ENCODE peak calls at places on chromosomes 5 and 9, in four cellular contexts. E, Y, D and F are unnamed samples.

GRCh38 chr5:142958933-142959682 is 188.9 kb downstream of the ARHGAP26 start:
- DNase-seq in E (no peak), Y (no peak), D (no peak), F (no peak)

GRCh38 chr5:121968910-121969607 is 7.3 kb downstream of the SRFBP1 start:
- DNase-seq in E (no peak), Y (no peak), D (no peak), F (peak)

GRCh38 chr5:5387192-5387591 is 35.3 kb upstream of the ICE1 start:
- DNase-seq in E (no peak), Y (no peak), D (no peak), F (no peak)

GRCh38 chr5:5340206-5340729 is 82.2 kb upstream of the ICE1 start:
- DNase-seq in E (no peak), Y (peak), D (peak), F (peak)

GRCh38 chr9:75065513-75065912 is 22.4 kb downstream of the NMRK1 start:
- DNase-seq in E (no peak), Y (no peak), D (no peak), F (peak)

GRCh38 chr9:109974143-109974917 is 194.3 kb downstream of the PALM2AKAP2 start:
- DNase-seq in E (peak), Y (no peak), D (no peak), F (no peak)

GRCh38 chr5:124193371-124193789 is 553.1 kb downstream of the ZNF608 start:
- DNase-seq in E (no peak), Y (no peak), D (no peak), F (no peak)

GRCh38 chr9:98074119-98074990 is 17.8 kb downstream of the NANS start:
- DNase-seq in E (no peak), Y (peak), D (peak), F (peak)

GRCh38 chr5:173625686-173626500 is 9.4 kb upstream of the BOD1 start:
- DNase-seq in E (no peak), Y (no peak), D (no peak), F (peak)

GRCh38 chr5:76402880-76403712 is at the start of gene IQGAP2:
- DNase-seq in E (no peak), Y (peak), D (peak), F (peak)

GRCh38 chr9:76441551-76442322 is 17.2 kb upstream of the GCNT1 start:
- DNase-seq in E (peak), Y (no peak), D (no peak), F (no peak)

GRCh38 chr5:59130441-59130840 is 547.6 kb downstream of the RAB3C start:
- DNase-seq in E (no peak), Y (no peak), D (no peak), F (no peak)

GRCh38 chr5:72817076-72817476 is 615 bp downstream of the TNPO1 start:
- DNase-seq in E (no peak), Y (peak), D (peak), F (no peak)

GRCh38 chr9:76198336-76198735 is 195.9 kb downstream of the RFK start:
- DNase-seq in E (no peak), Y (no peak), D (no peak), F (no peak)

GRCh38 chr5:153618857-153619256 is 128.4 kb downstream of the GRIA1 start:
- DNase-seq in E (no peak), Y (no peak), D (no peak), F (no peak)

GRCh38 chr5:148956632-148957385 is 106.1 kb downstream of the SH3TC2 start:
- DNase-seq in E (no peak), Y (no peak), D (no peak), F (no peak)

GRCh38 chr9:6924149-6924548 is 166.4 kb downstream of the KDM4C start:
- DNase-seq in E (no peak), Y (no peak), D (no peak), F (no peak)

GRCh38 chr9:3807601-3808000 is 281.8 kb upstream of the RFX3 start:
- DNase-seq in E (no peak), Y (no peak), D (no peak), F (no peak)

GRCh38 chr5:168820776-168821302 is 241.7 kb upstream of the PANK3 start:
- DNase-seq in E (no peak), Y (no peak), D (no peak), F (no peak)

GRCh38 chr9:125700791-125701190 is 6.2 kb downstream of the MAPKAP1 start:
- DNase-seq in E (peak), Y (no peak), D (no peak), F (no peak)
- TF ChIP-seq TARDBP in E (peak), Y (no peak), D (no peak), F (no peak)

GRCh38 chr5:92694067-92694466 is 887.0 kb downstream of the NR2F1-AS1 start:
- DNase-seq in E (no peak), Y (no peak), D (no peak), F (no peak)
- TF ChIP-seq BHLHE40 in E (no peak), Y (no peak), D (no peak), F (no peak)

GRCh38 chr9:108609895-108610253 is 245.9 kb downstream of the ACTL7B start:
- DNase-seq in E (no peak), Y (no peak), D (no peak), F (no peak)

GRCh38 chr9:108609227-108609894 is 246.4 kb downstream of the ACTL7B start:
- DNase-seq in E (no peak), Y (no peak), D (no peak), F (no peak)

GRCh38 chr9:108606408-108606807 is 249.4 kb downstream of the ACTL7B start:
- DNase-seq in E (no peak), Y (no peak), D (no peak), F (no peak)

GRCh38 chr9:108603141-108603540 is 252.6 kb downstream of the ACTL7B start:
- DNase-seq in E (no peak), Y (no peak), D (no peak), F (no peak)

DNA sequence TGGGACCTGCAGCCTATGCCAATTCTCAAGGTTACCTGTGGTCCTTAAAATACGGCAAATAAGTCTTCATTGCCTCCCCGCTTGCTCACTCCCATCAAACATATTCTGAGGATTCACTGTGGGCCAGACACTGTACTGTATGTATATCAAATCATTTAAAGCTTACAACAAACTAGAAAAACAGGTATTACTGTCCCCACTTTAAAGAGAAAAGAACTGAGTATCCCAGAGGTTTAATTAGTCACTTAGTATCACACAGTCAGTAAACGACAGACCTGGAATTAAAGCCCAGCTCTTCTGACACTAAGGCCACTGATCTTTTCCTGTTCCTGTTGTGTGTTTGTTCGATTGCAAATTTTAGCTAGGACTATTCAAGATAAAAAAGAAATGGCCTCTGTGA is 248.2 kb downstream of the ACTL7B start:
- DNase-seq in E (no peak), Y (no peak), D (no peak), F (no peak)
- TF ChIP-seq TARDBP in E (no peak), Y (no peak), D (no peak), F (no peak)

GRCh38 chr5:38466444-38467189 is 89.8 kb downstream of the LIFR start:
- DNase-seq in E (no peak), Y (no peak), D (no peak), F (no peak)
- TF ChIP-seq BHLHE40 in E (no peak), Y (no peak), D (no peak), F (no peak)

DNA sequence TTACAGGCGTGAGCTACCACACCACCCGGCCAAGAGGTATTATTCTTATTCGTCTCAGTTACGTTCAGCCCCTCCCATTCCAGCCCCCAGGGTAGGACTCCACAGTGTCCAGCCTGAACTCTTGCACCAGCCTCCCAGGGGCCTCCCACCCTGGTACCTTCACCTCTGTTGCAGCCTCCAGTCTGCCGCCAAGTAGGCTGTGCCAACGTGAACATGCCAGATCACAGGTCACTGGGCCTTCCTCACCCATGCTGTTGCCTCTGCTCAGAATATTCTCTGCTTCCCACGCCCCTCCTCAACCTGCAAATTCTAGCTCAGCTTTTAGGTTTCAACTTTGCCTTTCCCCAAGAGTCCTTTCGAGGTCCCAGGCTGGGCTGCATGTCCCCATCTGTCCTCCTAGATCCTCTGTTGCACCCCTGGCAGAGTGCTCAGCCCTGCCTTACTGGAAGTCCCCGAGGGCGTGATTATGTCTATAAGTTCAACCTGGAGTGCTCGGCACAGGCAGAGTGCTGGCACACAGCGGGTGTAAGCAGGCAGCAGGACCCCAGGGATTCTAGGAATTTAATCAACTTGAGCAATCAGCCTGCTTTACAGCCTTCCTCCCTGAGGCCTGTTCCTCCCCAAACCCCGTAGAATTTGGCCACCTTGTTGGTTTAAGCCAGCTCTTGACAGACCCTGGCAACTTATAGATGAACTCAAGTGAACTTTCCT is 13.1 kb upstream of the STXBP1 start:
- DNase-seq in E (no peak), Y (no peak), D (no peak), F (no peak)
- TF ChIP-seq TARDBP in E (no peak), Y (no peak), D (no peak), F (no peak)

GRCh38 chr5:180160215-180160614 is 48.8 kb downstream of the RASGEF1C start:
- DNase-seq in E (no peak), Y (no peak), D (no peak), F (no peak)

GRCh38 chr5:180160822-180161221 is 48.2 kb downstream of the RASGEF1C start:
- DNase-seq in E (no peak), Y (no peak), D (no peak), F (no peak)

GRCh38 chr5:180159756-180160155 is 49.3 kb downstream of the RASGEF1C start:
- DNase-seq in E (no peak), Y (no peak), D (no peak), F (no peak)

GRCh38 chr5:180162304-180162661 is 46.7 kb downstream of the RASGEF1C start:
- DNase-seq in E (no peak), Y (no peak), D (no peak), F (no peak)

DNA sequence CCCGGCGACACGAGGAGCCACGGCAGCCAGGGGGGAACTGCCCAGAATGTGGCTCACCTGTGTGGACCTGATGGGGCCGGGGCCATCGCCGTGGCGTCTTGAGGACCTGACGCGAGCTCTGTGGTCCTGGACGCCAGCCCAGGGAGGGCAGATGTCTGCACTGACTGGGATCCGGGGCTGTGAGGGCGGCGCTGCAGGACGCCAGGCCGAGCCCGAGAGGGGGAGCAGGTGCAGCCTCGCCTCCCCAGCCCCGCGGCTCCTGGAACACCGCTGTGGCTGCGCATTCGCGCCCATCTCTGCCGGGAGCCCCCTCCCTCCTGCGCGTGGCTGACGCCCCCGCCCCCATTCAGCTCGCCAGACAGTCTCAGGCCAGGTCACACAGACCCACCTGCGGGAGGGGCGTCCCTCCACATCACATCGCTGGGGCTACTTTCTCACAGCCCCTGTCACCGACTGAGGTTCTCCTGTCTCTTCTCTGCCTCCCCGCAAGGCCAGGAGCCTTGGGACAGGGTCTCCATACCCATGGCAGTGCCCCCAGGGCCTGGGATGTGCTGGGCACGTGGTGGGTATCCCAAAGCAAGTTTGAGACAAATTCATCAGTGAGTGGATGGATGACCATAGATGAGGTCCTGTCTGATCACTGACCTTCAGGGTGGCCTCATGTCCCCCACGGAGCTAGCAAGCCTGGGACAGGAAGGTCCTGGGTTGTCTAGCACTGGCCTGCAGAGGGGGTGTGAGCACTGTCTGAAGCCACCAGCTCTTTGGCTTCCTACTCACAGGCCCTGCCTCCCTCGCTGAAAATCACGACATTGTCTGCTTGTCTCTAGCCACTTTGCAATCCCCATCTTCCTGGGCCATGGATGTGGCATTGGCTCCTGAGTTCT is 47.3 kb downstream of the RASGEF1C start:
- DNase-seq in E (no peak), Y (peak), D (no peak), F (no peak)
- TF ChIP-seq BHLHE40 in E (no peak), Y (no peak), D (no peak), F (no peak)